ENCODE peak calls at places on chromosomes 1 and 21, in nine cellular contexts. D is A549, Y is HCT116, U is SK-N-SH, J is Panc1, O is HepG2, P is GM12878, M is HL-60, X is K562. K is an unnamed sample.

GRCh38 chr1:96080925-96081324 is 640.7 kb upstream of the PTBP2 start:
- DNase-seq in D (no peak), Y (peak; percentile 8), U (no peak), J (no peak), O (no peak), P (no peak), M (no peak), X (no peak), K (peak; percentile 33)

GRCh38 chr1:88773540-88774150 is 89.6 kb downstream of the PKN2 start:
- DNase-seq in D (peak; percentile 49), Y (peak; percentile 53), U (no peak), J (peak; percentile 35), O (peak; percentile 2), P (no peak), M (no peak), X (no peak), K (peak; percentile 31)

GRCh38 chr1:75969550-75969949 is 37.3 kb upstream of the ASB17 start:
- DNase-seq in D (no peak), Y (no peak), U (no peak), J (no peak), O (no peak), P (no peak), M (no peak), X (no peak), K (no peak)

GRCh38 chr21:43734830-43735229 is 15.9 kb downstream of the PDXK start:
- DNase-seq in D (no peak), Y (no peak), U (no peak), J (no peak), O (no peak), P (no peak), M (no peak), X (no peak), K (no peak)

GRCh38 chr1:232662910-232663309 is 33.0 kb upstream of the SIPA1L2 start:
- DNase-seq in D (no peak), Y (no peak), U (no peak), J (no peak), O (no peak), P (no peak), M (no peak), X (no peak), K (no peak)

GRCh38 chr1:37989381-37989930 is 366 bp downstream of the SF3A3 start:
- DNase-seq in D (no peak), Y (no peak), U (peak; percentile 47), J (no peak), O (no peak), P (no peak), M (peak; percentile 77), X (peak; percentile 72), K (peak; percentile 58)

GRCh38 chr21:36698160-36699025 is 522 bp upstream of the SIM2 start:
- DNase-seq in D (peak; percentile 62), Y (peak; percentile 26), U (peak; percentile 40), J (no peak), O (no peak), P (no peak), M (no peak), X (no peak), K (peak; percentile 71)

GRCh38 chr1:171718216-171718615 is 23.6 kb downstream of the VAMP4 start:
- DNase-seq in D (no peak), Y (no peak), U (no peak), J (no peak), O (no peak), P (no peak), M (no peak), X (no peak), K (no peak)

GRCh38 chr1:55813619-55814018 is 598.5 kb upstream of the USP24 start:
- DNase-seq in D (peak; percentile 12), Y (no peak), U (no peak), J (no peak), O (peak; percentile 35), P (no peak), M (no peak), X (no peak), K (no peak)

GRCh38 chr21:42609806-42610205 is 43.6 kb upstream of the PDE9A start:
- DNase-seq in D (no peak), Y (no peak), U (no peak), J (no peak), O (no peak), P (peak; percentile 83), M (no peak), X (peak; percentile 63), K (no peak)

GRCh38 chr1:1394116-1394515 is 5.0 kb downstream of the CCNL2 start:
- DNase-seq in D (no peak), Y (no peak), U (no peak), J (no peak), O (no peak), P (no peak), M (no peak), X (no peak), K (no peak)

GRCh38 chr1:175388286-175388685 is 195.7 kb upstream of the KIAA0040 start:
- DNase-seq in D (no peak), Y (no peak), U (no peak), J (no peak), O (no peak), P (no peak), M (no peak), X (no peak), K (no peak)

GRCh38 chr1:107058245-107059032 is 2.0 kb downstream of the PRMT6 start:
- DNase-seq in D (no peak), Y (no peak), U (no peak), J (no peak), O (no peak), P (no peak), M (peak; percentile 5), X (no peak), K (no peak)

GRCh38 chr1:43935711-43936427 is 2.3 kb downstream of the ARTN start:
- DNase-seq in D (no peak), Y (no peak), U (no peak), J (no peak), O (no peak), P (no peak), M (no peak), X (no peak), K (peak; percentile 70)

GRCh38 chr1:201050515-201051277 is 27.2 kb upstream of the KIF21B start:
- DNase-seq in D (no peak), Y (no peak), U (no peak), J (no peak), O (no peak), P (no peak), M (no peak), X (no peak), K (no peak)

GRCh38 chr1:153395136-153395685 is 4.3 kb upstream of the S100A8 start:
- DNase-seq in D (no peak), Y (no peak), U (no peak), J (no peak), O (no peak), P (no peak), M (no peak), X (no peak), K (no peak)

GRCh38 chr1:30618335-30618747 is 105.0 kb downstream of the MATN1 start:
- DNase-seq in D (no peak), Y (peak; percentile 86), U (no peak), J (no peak), O (no peak), P (no peak), M (no peak), X (no peak), K (no peak)

GRCh38 chr1:30615076-30615795 is 108.1 kb downstream of the MATN1 start:
- DNase-seq in D (no peak), Y (no peak), U (no peak), J (no peak), O (no peak), P (no peak), M (no peak), X (no peak), K (no peak)

GRCh38 chr1:30617161-30617560 is 106.2 kb downstream of the MATN1 start:
- DNase-seq in D (no peak), Y (no peak), U (no peak), J (no peak), O (no peak), P (no peak), M (no peak), X (no peak), K (no peak)

GRCh38 chr1:30616759-30617158 is 106.6 kb downstream of the MATN1 start:
- DNase-seq in D (no peak), Y (no peak), U (no peak), J (no peak), O (no peak), P (no peak), M (no peak), X (no peak), K (no peak)

DNA sequence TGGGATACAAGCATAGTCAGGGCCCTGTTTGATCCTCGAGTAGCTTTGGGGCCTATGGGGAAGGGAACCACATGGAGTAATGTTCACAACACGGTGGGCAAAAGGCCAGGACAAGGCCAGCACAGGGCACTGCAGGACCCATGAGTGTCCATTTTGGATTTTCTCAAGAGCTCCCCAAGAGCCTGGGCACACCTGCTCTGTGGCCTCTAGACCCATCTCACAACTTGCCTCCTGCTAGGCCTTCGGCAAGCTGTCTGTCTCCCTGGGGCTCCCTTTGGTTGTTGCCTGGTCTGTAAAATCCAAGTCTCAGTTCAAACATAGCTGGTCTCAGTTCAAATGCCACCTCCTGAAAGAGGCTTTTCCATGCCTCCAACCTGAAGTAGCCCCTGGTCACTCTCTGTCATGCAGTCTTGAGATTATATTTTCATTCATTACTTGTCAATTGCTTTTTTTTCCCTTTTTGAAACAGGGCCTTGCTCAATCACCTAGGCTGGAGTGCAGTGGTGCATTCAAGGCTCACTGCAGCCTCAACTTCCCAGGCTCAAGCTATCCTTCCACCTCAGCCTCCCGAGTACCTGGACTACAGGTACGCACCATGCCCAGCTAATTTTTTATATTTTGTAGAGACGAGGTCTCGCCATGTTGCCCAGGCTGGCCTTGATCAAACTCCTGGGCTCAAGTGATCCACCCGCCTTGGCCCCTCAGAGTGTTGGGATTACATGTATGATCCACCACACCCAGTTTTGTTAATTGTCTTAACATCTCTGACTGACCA is 107.4 kb downstream of the MATN1 start:
- DNase-seq in D (no peak), Y (no peak), U (no peak), J (no peak), O (no peak), P (no peak), M (no peak), X (no peak), K (no peak)
- TF ChIP-seq REST in D (no peak), Y (no peak), U (no peak), J (no peak), O (no peak), P (no peak), M (no peak), X (no peak), K (no peak)

GRCh38 chr21:31530918-31531705 is 128.4 kb upstream of the SOD1 start:
- DNase-seq in D (no peak), Y (no peak), U (peak; percentile 77), J (no peak), O (no peak), P (no peak), M (no peak), X (no peak), K (no peak)
- TF ChIP-seq REST in D (no peak), Y (no peak), U (no peak), J (no peak), O (no peak), P (no peak), M (no peak), X (no peak), K (no peak)

GRCh38 chr1:206859082-206859491 is 6.3 kb upstream of the IL20 start:
- DNase-seq in D (no peak), Y (no peak), U (no peak), J (no peak), O (no peak), P (no peak), M (no peak), X (no peak), K (no peak)
- TF ChIP-seq REST in D (no peak), Y (no peak), U (no peak), J (no peak), O (no peak), P (no peak), M (no peak), X (no peak), K (no peak)

GRCh38 chr1:226066415-226067077 is 4.0 kb downstream of the H3-3A start:
- DNase-seq in D (peak; percentile 31), Y (no peak), U (peak; percentile 27), J (no peak), O (no peak), P (no peak), M (no peak), X (no peak), K (no peak)
- TF ChIP-seq REST in D (no peak), Y (no peak), U (no peak), J (no peak), O (no peak), P (no peak), M (no peak), X (no peak), K (no peak)

K was measured in GM23338.